ENCODE peak calls at places on chromosomes 7 and 10, in ten cellular contexts. A is kidney; M is stimulated activated CD4-positive, alpha-beta T cell treated with anti-CD3 and anti-CD28 coated beads, Interleukin-15, amount 100 ng/mL, for 24 hours; X is fibroblast of lung; N is neural crest cell; V is effector CD8-positive, alpha-beta T cell; U is activated CD4-positive, alpha-beta T cell treated with anti-CD3 and anti-CD28 coated beads for 4 hours; P is stimulated activated CD8-positive, alpha-beta memory T cell treated with anti-CD3 and anti-CD28 coated beads, Interleukin-15, amount 100 ng/mL, for 24 hours; R is ELR; Y is hypothalamus. H is an unnamed sample.

GRCh38 chr7:155380221-155380861 is 77.6 kb upstream of the EN2 start:
- DNase-seq in A (peak; percentile 80), M (peak; percentile 86), X (peak; percentile 60), N (peak; percentile 78), V (peak; percentile 31), U (peak; percentile 59), P (peak; percentile 41), R (peak; percentile 70), Y (peak; percentile 16), H (peak; percentile 97)

GRCh38 chr7:30750574-30751256 is 1.2 kb upstream of the INMT start:
- DNase-seq in A (peak; percentile 88), M (no peak), X (peak; percentile 99), N (no peak), V (no peak), U (no peak), P (no peak), R (peak; percentile 77), Y (no peak), H (no peak)

GRCh38 chr7:106178593-106179134 is 66.6 kb upstream of the SYPL1 start:
- DNase-seq in A (no peak), M (no peak), X (peak; percentile 80), N (no peak), V (no peak), U (no peak), P (no peak), R (peak; percentile 53), Y (no peak), H (no peak)

GRCh38 chr7:31688347-31688746 is 1.3 kb downstream of the PPP1R17 start:
- DNase-seq in A (no peak), M (no peak), X (no peak), N (no peak), V (no peak), U (no peak), P (no peak), R (no peak), Y (no peak), H (no peak)

GRCh38 chr7:4772306-4772705 is 3.1 kb upstream of the AP5Z1 start:
- DNase-seq in A (no peak), M (no peak), X (no peak), N (no peak), V (no peak), U (no peak), P (no peak), R (no peak), Y (no peak), H (no peak)

GRCh38 chr7:42002654-42003053 is 234.4 kb downstream of the GLI3 start:
- DNase-seq in A (no peak), M (no peak), X (peak; percentile 36), N (no peak), V (no peak), U (no peak), P (no peak), R (no peak), Y (no peak), H (no peak)

GRCh38 chr7:43869898-43870240 is 552 bp upstream of the MRPS24 start:
- DNase-seq in A (no peak), M (peak; percentile 43), X (peak; percentile 93), N (no peak), V (no peak), U (no peak), P (no peak), R (peak; percentile 99), Y (no peak), H (no peak)

GRCh38 chr7:47811632-47812380 is 136.5 kb downstream of the PKD1L1 start:
- DNase-seq in A (no peak), M (no peak), X (no peak), N (no peak), V (no peak), U (no peak), P (no peak), R (no peak), Y (peak; percentile 13), H (no peak)

GRCh38 chr10:131972474-131973071 is 9.2 kb downstream of the BNIP3 start:
- DNase-seq in A (peak; percentile 91), M (peak; percentile 47), X (peak; percentile 43), N (no peak), V (peak; percentile 12), U (peak; percentile 24), P (no peak), R (peak; percentile 18), Y (no peak), H (peak; percentile 26)

GRCh38 chr10:112343056-112343806 is 30.7 kb upstream of the ACSL5 start:
- DNase-seq in A (no peak), M (no peak), X (no peak), N (no peak), V (no peak), U (no peak), P (no peak), R (no peak), Y (no peak), H (no peak)

GRCh38 chr10:28587970-28588290 is 55.0 kb downstream of the WAC start:
- DNase-seq in A (no peak), M (no peak), X (peak; percentile 84), N (no peak), V (no peak), U (no peak), P (no peak), R (peak; percentile 23), Y (no peak), H (no peak)

GRCh38 chr10:119401671-119402395 is 140.7 kb downstream of the RGS10 start:
- DNase-seq in A (no peak), M (no peak), X (peak; percentile 99), N (no peak), V (no peak), U (no peak), P (no peak), R (peak; percentile 99), Y (no peak), H (peak; percentile 81)

GRCh38 chr7:121994625-121995410 is 121.9 kb downstream of the PTPRZ1 start:
- DNase-seq in A (no peak), M (peak; percentile 63), X (peak; percentile 84), N (peak; percentile 63), V (no peak), U (peak; percentile 16), P (no peak), R (peak; percentile 73), Y (no peak), H (no peak)

GRCh38 chr7:37815969-37816371 is 32.4 kb upstream of the NME8 start:
- DNase-seq in A (no peak), M (no peak), X (no peak), N (no peak), V (no peak), U (no peak), P (no peak), R (no peak), Y (no peak), H (no peak)

GRCh38 chr10:21650353-21650752 is 116.3 kb downstream of the MLLT10 start:
- DNase-seq in A (no peak), M (no peak), X (no peak), N (no peak), V (no peak), U (no peak), P (no peak), R (no peak), Y (no peak), H (no peak)

GRCh38 chr10:132223156-132223590 is 36.4 kb downstream of the DPYSL4 start:
- DNase-seq in A (peak; percentile 92), M (peak; percentile 82), X (peak; percentile 83), N (peak; percentile 77), V (peak; percentile 47), U (peak; percentile 54), P (peak; percentile 25), R (peak; percentile 79), Y (peak; percentile 54), H (peak; percentile 94)

GRCh38 chr7:24733414-24734060 is 23.7 kb downstream of the GSDME start:
- DNase-seq in A (no peak), M (no peak), X (no peak), N (no peak), V (no peak), U (no peak), P (no peak), R (no peak), Y (no peak), H (no peak)

GRCh38 chr10:90846746-90847145 is 11.1 kb downstream of the HTR7 start:
- DNase-seq in A (no peak), M (no peak), X (no peak), N (no peak), V (no peak), U (no peak), P (no peak), R (no peak), Y (no peak), H (no peak)

GRCh38 chr7:1490837-1491236 is 13.4 kb downstream of the INTS1 start:
- DNase-seq in A (no peak), M (no peak), X (no peak), N (no peak), V (no peak), U (no peak), P (no peak), R (no peak), Y (no peak), H (no peak)

GRCh38 chr7:5472432-5473315 is 49.0 kb upstream of the TNRC18 start:
- DNase-seq in A (no peak), M (no peak), X (no peak), N (no peak), V (no peak), U (no peak), P (no peak), R (no peak), Y (no peak), H (no peak)

GRCh38 chr7:83427929-83428328 is 221.0 kb downstream of the SEMA3E start:
- DNase-seq in A (no peak), M (no peak), X (no peak), N (no peak), V (no peak), U (no peak), P (no peak), R (peak; percentile 14), Y (no peak), H (no peak)

GRCh38 chr10:80409121-80409520 is 770 bp downstream of the PRXL2A start:
- DNase-seq in A (no peak), M (no peak), X (no peak), N (no peak), V (no peak), U (no peak), P (no peak), R (no peak), Y (no peak), H (peak; percentile 28)

GRCh38 chr7:24135003-24135817 is 148.8 kb upstream of the NPY start:
- DNase-seq in A (no peak), M (no peak), X (no peak), N (no peak), V (no peak), U (no peak), P (no peak), R (no peak), Y (no peak), H (no peak)

GRCh38 chr10:85284778-85285397 is 956.5 kb downstream of the CCSER2 start:
- DNase-seq in A (no peak), M (no peak), X (no peak), N (no peak), V (no peak), U (no peak), P (no peak), R (no peak), Y (no peak), H (no peak)

GRCh38 chr7:56079450-56080185 is 13.1 kb downstream of the PHKG1 start:
- DNase-seq in A (peak; percentile 94), M (no peak), X (peak; percentile 79), N (no peak), V (no peak), U (no peak), P (no peak), R (peak; percentile 39), Y (peak; percentile 66), H (no peak)

GRCh38 chr10:69969961-69970360 is 82.7 kb upstream of the MACROH2A2 start:
- DNase-seq in A (no peak), M (no peak), X (no peak), N (no peak), V (no peak), U (no peak), P (no peak), R (no peak), Y (no peak), H (no peak)

GRCh38 chr7:85773116-85773783 is 586.4 kb upstream of the SEMA3D start:
- DNase-seq in A (no peak), M (no peak), X (peak; percentile 81), N (no peak), V (no peak), U (no peak), P (no peak), R (peak; percentile 56), Y (no peak), H (no peak)

GRCh38 chr7:90458104-90458503 is 11.3 kb upstream of the PTTG1IP2 start:
- DNase-seq in A (no peak), M (no peak), X (no peak), N (no peak), V (no peak), U (no peak), P (no peak), R (no peak), Y (no peak), H (no peak)